ENCODE peak calls at places on chromosomes 7 and 10, in seven cellular contexts. One of them, this sample, is unnamed.

GRCh38 chr7:130118801-130119200 is 48.5 kb downstream of the KLHDC10 start:
- DNase-seq in HepG2: no peak
- DNase-seq in tibial artery: no peak
- DNase-seq in H7: no peak
- DNase-seq in mammary epithelial cell: no peak
- DNase-seq in lower lobe of right lung: no peak
- DNase-seq in adrenal gland: no peak
- DNase-seq in this sample: no peak

GRCh38 chr7:12683678-12684077 is 3.8 kb upstream of the ARL4A start:
- DNase-seq in HepG2: no peak
- DNase-seq in tibial artery: no peak
- DNase-seq in H7: peak; percentile 44
- DNase-seq in mammary epithelial cell: no peak
- DNase-seq in lower lobe of right lung: no peak
- DNase-seq in adrenal gland: no peak
- DNase-seq in this sample: no peak

GRCh38 chr7:102044984-102045673 is 227.7 kb downstream of the CUX1 start:
- DNase-seq in HepG2: no peak
- DNase-seq in tibial artery: peak; percentile 55
- DNase-seq in H7: peak; percentile 43
- DNase-seq in mammary epithelial cell: no peak
- DNase-seq in lower lobe of right lung: peak; percentile 66
- DNase-seq in adrenal gland: peak; percentile 31
- DNase-seq in this sample: no peak

GRCh38 chr7:5352440-5353010 is 69.8 kb downstream of the SLC29A4 start:
- DNase-seq in HepG2: no peak
- DNase-seq in tibial artery: no peak
- DNase-seq in H7: peak; percentile 33
- DNase-seq in mammary epithelial cell: no peak
- DNase-seq in lower lobe of right lung: no peak
- DNase-seq in adrenal gland: no peak
- DNase-seq in this sample: no peak

GRCh38 chr7:139691253-139691781 is 86.5 kb downstream of the HIPK2 start:
- DNase-seq in HepG2: no peak
- DNase-seq in tibial artery: no peak
- DNase-seq in H7: peak; percentile 5
- DNase-seq in mammary epithelial cell: no peak
- DNase-seq in lower lobe of right lung: no peak
- DNase-seq in adrenal gland: peak; percentile 69
- DNase-seq in this sample: no peak

GRCh38 chr10:48343871-48344598 is 37.6 kb downstream of the MAPK8 start:
- DNase-seq in HepG2: no peak
- DNase-seq in tibial artery: no peak
- DNase-seq in H7: no peak
- DNase-seq in mammary epithelial cell: no peak
- DNase-seq in lower lobe of right lung: no peak
- DNase-seq in adrenal gland: no peak
- DNase-seq in this sample: no peak

GRCh38 chr10:52313350-52314006 is 603 bp upstream of the DKK1 start:
- DNase-seq in HepG2: peak; percentile 52
- DNase-seq in tibial artery: no peak
- DNase-seq in H7: peak; percentile 46
- DNase-seq in mammary epithelial cell: no peak
- DNase-seq in lower lobe of right lung: no peak
- DNase-seq in adrenal gland: no peak
- DNase-seq in this sample: no peak

GRCh38 chr7:41695661-41696322 is 7.1 kb downstream of the INHBA start:
- DNase-seq in HepG2: no peak
- DNase-seq in tibial artery: no peak
- DNase-seq in H7: no peak
- DNase-seq in mammary epithelial cell: no peak
- DNase-seq in lower lobe of right lung: no peak
- DNase-seq in adrenal gland: no peak
- DNase-seq in this sample: no peak

GRCh38 chr7:103075337-103075918 is 488 bp downstream of the ARMC10 start:
- DNase-seq in HepG2: peak; percentile 50
- DNase-seq in tibial artery: peak; percentile 53
- DNase-seq in H7: peak; percentile 91
- DNase-seq in mammary epithelial cell: peak; percentile 49
- DNase-seq in lower lobe of right lung: peak; percentile 70
- DNase-seq in adrenal gland: peak; percentile 62
- DNase-seq in this sample: peak; percentile 12

GRCh38 chr10:17199351-17199804 is 2.1 kb downstream of the TRDMT1 start:
- DNase-seq in HepG2: no peak
- DNase-seq in tibial artery: no peak
- DNase-seq in H7: peak; percentile 7
- DNase-seq in mammary epithelial cell: peak; percentile 39
- DNase-seq in lower lobe of right lung: no peak
- DNase-seq in adrenal gland: no peak
- DNase-seq in this sample: no peak

GRCh38 chr7:132687016-132687415 is 110.7 kb upstream of the PLXNA4 start:
- DNase-seq in HepG2: no peak
- DNase-seq in tibial artery: no peak
- DNase-seq in H7: no peak
- DNase-seq in mammary epithelial cell: no peak
- DNase-seq in lower lobe of right lung: no peak
- DNase-seq in adrenal gland: no peak
- DNase-seq in this sample: no peak

GRCh38 chr7:25858200-25858561 is 293.8 kb upstream of the NFE2L3 start:
- DNase-seq in HepG2: no peak
- DNase-seq in tibial artery: no peak
- DNase-seq in H7: peak; percentile 27
- DNase-seq in mammary epithelial cell: no peak
- DNase-seq in lower lobe of right lung: no peak
- DNase-seq in adrenal gland: no peak
- DNase-seq in this sample: no peak

GRCh38 chr7:5043661-5044060 is 2.0 kb upstream of the RBAK start:
- DNase-seq in HepG2: no peak
- DNase-seq in tibial artery: no peak
- DNase-seq in H7: no peak
- DNase-seq in mammary epithelial cell: no peak
- DNase-seq in lower lobe of right lung: no peak
- DNase-seq in adrenal gland: no peak
- DNase-seq in this sample: no peak

GRCh38 chr10:10977978-10978377 is 39.7 kb upstream of the CELF2 start:
- DNase-seq in HepG2: no peak
- DNase-seq in tibial artery: no peak
- DNase-seq in H7: no peak
- DNase-seq in mammary epithelial cell: no peak
- DNase-seq in lower lobe of right lung: no peak
- DNase-seq in adrenal gland: no peak
- DNase-seq in this sample: no peak

GRCh38 chr7:28180364-28181147 is at the start of gene JAZF1:
- DNase-seq in HepG2: no peak
- DNase-seq in tibial artery: peak; percentile 45
- DNase-seq in H7: peak; percentile 95
- DNase-seq in mammary epithelial cell: peak; percentile 30
- DNase-seq in lower lobe of right lung: peak; percentile 72
- DNase-seq in adrenal gland: peak; percentile 84
- DNase-seq in this sample: no peak

GRCh38 chr10:132397671-132398565 is 918 bp downstream of the PWWP2B start:
- DNase-seq in HepG2: no peak
- DNase-seq in tibial artery: no peak
- DNase-seq in H7: peak; percentile 78
- DNase-seq in mammary epithelial cell: peak; percentile 70
- DNase-seq in lower lobe of right lung: peak; percentile 73
- DNase-seq in adrenal gland: peak; percentile 93
- DNase-seq in this sample: no peak

GRCh38 chr10:53402594-53402993 is 630.0 kb upstream of the MBL2 start:
- DNase-seq in HepG2: no peak
- DNase-seq in tibial artery: no peak
- DNase-seq in H7: no peak
- DNase-seq in mammary epithelial cell: no peak
- DNase-seq in lower lobe of right lung: no peak
- DNase-seq in adrenal gland: no peak
- DNase-seq in this sample: no peak

GRCh38 chr10:78706986-78707500 is 361.7 kb upstream of the ZMIZ1 start:
- DNase-seq in HepG2: no peak
- DNase-seq in tibial artery: no peak
- DNase-seq in H7: no peak
- DNase-seq in mammary epithelial cell: no peak
- DNase-seq in lower lobe of right lung: no peak
- DNase-seq in adrenal gland: no peak
- DNase-seq in this sample: no peak

GRCh38 chr7:132073920-132074589 is 502.2 kb downstream of the PLXNA4 start:
- DNase-seq in HepG2: no peak
- DNase-seq in tibial artery: no peak
- DNase-seq in H7: no peak
- DNase-seq in mammary epithelial cell: no peak
- DNase-seq in lower lobe of right lung: no peak
- DNase-seq in adrenal gland: no peak
- DNase-seq in this sample: no peak

GRCh38 chr10:87734987-87735827 is 75.5 kb downstream of the PAPSS2 start:
- DNase-seq in HepG2: peak; percentile 25
- DNase-seq in tibial artery: no peak
- DNase-seq in H7: peak; percentile 62
- DNase-seq in mammary epithelial cell: peak; percentile 18
- DNase-seq in lower lobe of right lung: no peak
- DNase-seq in adrenal gland: peak; percentile 26
- DNase-seq in this sample: no peak

GRCh38 chr7:2720024-2720423 is 32.0 kb downstream of the AMZ1 start:
- DNase-seq in HepG2: no peak
- DNase-seq in tibial artery: no peak
- DNase-seq in H7: peak; percentile 45
- DNase-seq in mammary epithelial cell: no peak
- DNase-seq in lower lobe of right lung: no peak
- DNase-seq in adrenal gland: no peak
- DNase-seq in this sample: no peak

GRCh38 chr10:50594012-50594411 is 29.7 kb downstream of the SGMS1 start:
- DNase-seq in HepG2: no peak
- DNase-seq in tibial artery: no peak
- DNase-seq in H7: no peak
- DNase-seq in mammary epithelial cell: peak; percentile 32
- DNase-seq in lower lobe of right lung: no peak
- DNase-seq in adrenal gland: peak; percentile 82
- DNase-seq in this sample: peak; percentile 31

GRCh38 chr10:25631471-25631870 is 302.6 kb upstream of the MYO3A start:
- DNase-seq in HepG2: no peak
- DNase-seq in tibial artery: no peak
- DNase-seq in H7: no peak
- DNase-seq in mammary epithelial cell: no peak
- DNase-seq in lower lobe of right lung: no peak
- DNase-seq in adrenal gland: no peak
- DNase-seq in this sample: no peak

GRCh38 chr10:117242463-117242832 is 1.5 kb downstream of the SLC18A2 start:
- DNase-seq in HepG2: no peak
- DNase-seq in tibial artery: no peak
- DNase-seq in H7: no peak
- DNase-seq in mammary epithelial cell: no peak
- DNase-seq in lower lobe of right lung: no peak
- DNase-seq in adrenal gland: no peak
- DNase-seq in this sample: no peak

DNA sequence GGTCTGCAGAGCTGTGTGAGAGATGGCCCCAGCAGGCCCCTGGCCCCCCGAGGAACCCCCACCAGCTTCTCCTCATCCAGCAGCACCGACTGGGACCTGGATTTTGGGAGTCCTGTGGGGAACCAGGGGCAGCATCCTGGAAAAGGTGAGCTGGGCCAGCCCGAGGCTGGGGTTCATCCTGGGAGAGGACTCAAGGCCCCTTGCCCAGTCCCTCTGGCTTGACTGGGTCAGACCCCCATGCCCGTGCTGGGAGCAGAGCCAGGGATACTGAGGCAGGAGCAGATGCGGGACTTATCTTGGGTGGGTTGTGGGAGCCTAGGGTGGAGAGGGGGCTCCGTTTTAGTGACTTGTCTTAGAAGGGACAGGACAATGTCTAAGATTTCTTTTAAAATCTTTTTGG is 47.5 kb downstream of the ZNF467 start:
- DNase-seq in HepG2: no peak
- DNase-seq in tibial artery: no peak
- DNase-seq in H7: no peak
- DNase-seq in mammary epithelial cell: no peak
- DNase-seq in lower lobe of right lung: peak; percentile 28
- DNase-seq in adrenal gland: no peak
- DNase-seq in this sample: no peak
- H3K36me3 ChIP-seq in HepG2: peaks cover 18% of the 10 kb centered on the region
- H3K36me3 ChIP-seq in tibial artery: peaks cover 100% of the 10 kb centered on the region
- H3K36me3 ChIP-seq in H7: peaks cover 25% of the 10 kb centered on the region
- H3K36me3 ChIP-seq in mammary epithelial cell: peaks cover 10% of the 10 kb centered on the region
- H3K36me3 ChIP-seq in lower lobe of right lung: peaks cover 98% of the 10 kb centered on the region
- H3K36me3 ChIP-seq in adrenal gland: no peaks in the 10 kb centered on the region
- H3K36me3 ChIP-seq in this sample: peaks cover 1% of the 10 kb centered on the region

GRCh38 chr10:101660268-101660667 is 34.7 kb downstream of the FBXW4 start:
- DNase-seq in HepG2: no peak
- DNase-seq in tibial artery: no peak
- DNase-seq in H7: peak; percentile 70
- DNase-seq in mammary epithelial cell: no peak
- DNase-seq in lower lobe of right lung: no peak
- DNase-seq in adrenal gland: no peak
- DNase-seq in this sample: no peak
- H3K36me3 ChIP-seq in HepG2: peaks cover 8% of the 10 kb centered on the region
- H3K36me3 ChIP-seq in tibial artery: peaks cover 94% of the 10 kb centered on the region
- H3K36me3 ChIP-seq in H7: no peaks in the 10 kb centered on the region
- H3K36me3 ChIP-seq in mammary epithelial cell: peaks cover 3% of the 10 kb centered on the region
- H3K36me3 ChIP-seq in lower lobe of right lung: peaks cover 96% of the 10 kb centered on the region
- H3K36me3 ChIP-seq in adrenal gland: no peaks in the 10 kb centered on the region
- H3K36me3 ChIP-seq in this sample: peaks cover 1% of the 10 kb centered on the region

GRCh38 chr10:3783313-3783689 is 1.7 kb downstream of the KLF6 start:
- DNase-seq in HepG2: no peak
- DNase-seq in tibial artery: peak; percentile 61
- DNase-seq in H7: peak; percentile 78
- DNase-seq in mammary epithelial cell: no peak
- DNase-seq in lower lobe of right lung: peak; percentile 69
- DNase-seq in adrenal gland: peak; percentile 72
- DNase-seq in this sample: no peak
- H3K36me3 ChIP-seq in HepG2: peaks cover 24% of the 10 kb centered on the region
- H3K36me3 ChIP-seq in tibial artery: peaks cover 36% of the 10 kb centered on the region
- H3K36me3 ChIP-seq in H7: peaks cover 26% of the 10 kb centered on the region
- H3K36me3 ChIP-seq in mammary epithelial cell: peaks cover 20% of the 10 kb centered on the region
- H3K36me3 ChIP-seq in lower lobe of right lung: peaks cover 40% of the 10 kb centered on the region
- H3K36me3 ChIP-seq in adrenal gland: no peaks in the 10 kb centered on the region
- H3K36me3 ChIP-seq in this sample: peaks cover 9% of the 10 kb centered on the region

GRCh38 chr7:92228742-92229141 is 17.0 kb downstream of the KRIT1 start:
- DNase-seq in HepG2: no peak
- DNase-seq in tibial artery: no peak
- DNase-seq in H7: no peak
- DNase-seq in mammary epithelial cell: no peak
- DNase-seq in lower lobe of right lung: no peak
- DNase-seq in adrenal gland: no peak
- DNase-seq in this sample: no peak

GRCh38 chr7:92228100-92228499 is 17.6 kb downstream of the KRIT1 start:
- DNase-seq in HepG2: no peak
- DNase-seq in tibial artery: no peak
- DNase-seq in H7: no peak
- DNase-seq in mammary epithelial cell: no peak
- DNase-seq in lower lobe of right lung: no peak
- DNase-seq in adrenal gland: no peak
- DNase-seq in this sample: no peak

GRCh38 chr7:92226981-92227380 is 18.7 kb downstream of the KRIT1 start:
- DNase-seq in HepG2: no peak
- DNase-seq in tibial artery: no peak
- DNase-seq in H7: no peak
- DNase-seq in mammary epithelial cell: no peak
- DNase-seq in lower lobe of right lung: no peak
- DNase-seq in adrenal gland: no peak
- DNase-seq in this sample: no peak

DNA sequence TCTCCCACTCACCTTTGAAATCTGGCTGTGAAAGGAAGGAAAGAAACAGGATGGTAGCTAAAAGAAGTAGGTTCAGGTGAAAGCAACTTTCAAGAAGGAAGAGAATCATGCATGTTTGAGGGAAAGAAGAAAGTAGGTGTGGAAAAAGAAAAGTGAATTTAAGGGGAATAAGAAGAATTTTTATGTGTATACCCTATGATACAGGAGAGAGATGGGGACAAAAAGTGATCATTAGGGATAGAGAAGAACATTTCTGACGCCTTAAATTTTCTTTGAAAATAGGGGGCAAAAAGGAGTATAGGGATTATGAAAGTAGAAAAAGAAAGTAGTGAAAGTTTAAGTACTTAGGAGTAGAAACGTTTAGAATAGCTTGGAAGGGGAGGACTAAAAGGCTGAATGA is 15.2 kb downstream of the KRIT1 start:
- DNase-seq in HepG2: no peak
- DNase-seq in tibial artery: no peak
- DNase-seq in H7: no peak
- DNase-seq in mammary epithelial cell: no peak
- DNase-seq in lower lobe of right lung: no peak
- DNase-seq in adrenal gland: no peak
- DNase-seq in this sample: no peak
- H3K36me3 ChIP-seq in HepG2: peaks cover 2% of the 10 kb centered on the region
- H3K36me3 ChIP-seq in tibial artery: peaks cover 92% of the 10 kb centered on the region
- H3K36me3 ChIP-seq in H7: peaks cover 4% of the 10 kb centered on the region
- H3K36me3 ChIP-seq in mammary epithelial cell: peaks cover 29% of the 10 kb centered on the region
- H3K36me3 ChIP-seq in lower lobe of right lung: peaks cover 96% of the 10 kb centered on the region
- H3K36me3 ChIP-seq in adrenal gland: peaks cover 5% of the 10 kb centered on the region
- H3K36me3 ChIP-seq in this sample: peaks cover 1% of the 10 kb centered on the region